ENCODE peak calls at places on chromosome 14, in five cellular contexts. K, M, T, H and C are unnamed samples.

GRCh38 chr14:78178971-78179370 is 8.8 kb downstream of the NRXN3 start:
- DNase-seq in K (no peak), M (no peak), T (no peak), H (no peak), C (no peak)

GRCh38 chr14:68705741-68706283 is 87.1 kb downstream of the ZFP36L1 start:
- DNase-seq in K (peak; percentile 87), M (no peak), T (no peak), H (no peak), C (no peak)

GRCh38 chr14:33475623-33476022 is 475.3 kb downstream of the EGLN3 start:
- DNase-seq in K (no peak), M (no peak), T (no peak), H (no peak), C (peak; percentile 69)

GRCh38 chr14:59208224-59208814 is 19.9 kb downstream of the DAAM1 start:
- DNase-seq in K (no peak), M (no peak), T (no peak), H (no peak), C (peak; percentile 66)

GRCh38 chr14:101125313-101125712 is 221.8 kb upstream of the RTL1 start:
- DNase-seq in K (no peak), M (no peak), T (no peak), H (no peak), C (no peak)

GRCh38 chr14:88477513-88478250 is 77.1 kb downstream of the PTPN21 start:
- DNase-seq in K (no peak), M (no peak), T (no peak), H (no peak), C (peak; percentile 20)

GRCh38 chr14:45798659-45799058 is 545.7 kb upstream of the MIS18BP1 start:
- DNase-seq in K (no peak), M (no peak), T (no peak), H (no peak), C (no peak)

GRCh38 chr14:101711041-101711861 is 50.3 kb upstream of the PPP2R5C start:
- DNase-seq in K (no peak), M (no peak), T (no peak), H (no peak), C (no peak)

GRCh38 chr14:49975286-49975685 is 82.4 kb downstream of the ARF6 start:
- DNase-seq in K (no peak), M (no peak), T (no peak), H (no peak), C (peak; percentile 96)

GRCh38 chr14:94387051-94388026 is 1.1 kb downstream of the SERPINA1 start:
- DNase-seq in K (no peak), M (no peak), T (no peak), H (no peak), C (no peak)

GRCh38 chr14:105023791-105024480 is 3.1 kb upstream of the CDCA4 start:
- DNase-seq in K (no peak), M (no peak), T (no peak), H (no peak), C (peak; percentile 62)

GRCh38 chr14:104973215-104974145 is 4.7 kb downstream of the AHNAK2 start:
- DNase-seq in K (peak; percentile 87), M (no peak), T (no peak), H (no peak), C (peak; percentile 93)

GRCh38 chr14:75554482-75554881 is 23.9 kb upstream of the FLVCR2 start:
- DNase-seq in K (no peak), M (no peak), T (no peak), H (no peak), C (peak; percentile 36)

GRCh38 chr14:34718750-34719304 is 4.4 kb upstream of the CFL2 start:
- DNase-seq in K (no peak), M (no peak), T (no peak), H (no peak), C (peak; percentile 60)

GRCh38 chr14:81137316-81137715 is 83.4 kb downstream of the GTF2A1 start:
- DNase-seq in K (no peak), M (no peak), T (no peak), H (no peak), C (peak; percentile 38)

GRCh38 chr14:80003138-80003537 is 208.2 kb downstream of the DIO2 start:
- DNase-seq in K (no peak), M (no peak), T (no peak), H (no peak), C (peak; percentile 57)

GRCh38 chr14:22533057-22533704 is 55.8 kb downstream of the DAD1 start:
- DNase-seq in K (no peak), M (no peak), T (no peak), H (peak; percentile 36), C (no peak)

GRCh38 chr14:58918066-58918465 is 270.4 kb upstream of the DAAM1 start:
- DNase-seq in K (no peak), M (no peak), T (no peak), H (no peak), C (peak; percentile 26)

GRCh38 chr14:51308872-51309271 is 68.8 kb downstream of the TMX1 start:
- DNase-seq in K (no peak), M (no peak), T (no peak), H (no peak), C (no peak)

GRCh38 chr14:100739306-100739705 is 12.6 kb downstream of the DLK1 start:
- DNase-seq in K (no peak), M (no peak), T (no peak), H (no peak), C (no peak)

GRCh38 chr14:33516898-33517436 is 433.9 kb downstream of the EGLN3 start:
- DNase-seq in K (no peak), M (no peak), T (no peak), H (no peak), C (peak; percentile 13)

GRCh38 chr14:76772300-76773187 is 11.3 kb downstream of the VASH1 start:
- DNase-seq in K (no peak), M (no peak), T (no peak), H (no peak), C (peak; percentile 95)

GRCh38 chr14:37615582-37616289 is 20.3 kb downstream of the TTC6 start:
- DNase-seq in K (no peak), M (no peak), T (no peak), H (no peak), C (no peak)

GRCh38 chr14:29749327-29749726 is 178.3 kb downstream of the PRKD1 start:
- DNase-seq in K (no peak), M (no peak), T (no peak), H (no peak), C (peak; percentile 73)

GRCh38 chr14:73759183-73759713 is 45.1 kb upstream of the PNMA1 start:
- DNase-seq in K (peak; percentile 86), M (no peak), T (no peak), H (no peak), C (peak; percentile 58)

GRCh38 chr14:58914271-58914855 is 274.1 kb upstream of the DAAM1 start:
- DNase-seq in K (no peak), M (no peak), T (no peak), H (no peak), C (no peak)

GRCh38 chr14:64870160-64870559 is 9.5 kb downstream of the SPTB start:
- DNase-seq in K (no peak), M (no peak), T (no peak), H (no peak), C (no peak)

GRCh38 chr14:102805454-102805891 is 28.2 kb downstream of the TRAF3 start:
- DNase-seq in K (no peak), M (no peak), T (peak; percentile 48), H (peak; percentile 54), C (peak; percentile 87)

GRCh38 chr14:73245401-73246325 is 8.4 kb downstream of the PAPLN start:
- DNase-seq in K (peak; percentile 75), M (no peak), T (peak; percentile 76), H (peak; percentile 84), C (peak; percentile 51)

GRCh38 chr14:73662439-73663056 is 17.8 kb downstream of the DNAL1 start:
- DNase-seq in K (no peak), M (no peak), T (no peak), H (no peak), C (peak; percentile 93)

GRCh38 chr14:101927859-101928258 is 36.5 kb upstream of the DYNC1H1 start:
- DNase-seq in K (peak; percentile 80), M (no peak), T (no peak), H (no peak), C (peak; percentile 87)

GRCh38 chr14:28243600-28243999 is 523.0 kb upstream of the FOXG1 start:
- DNase-seq in K (no peak), M (no peak), T (no peak), H (no peak), C (no peak)

GRCh38 chr14:102594514-102595175 is 2.2 kb downstream of the RCOR1 start:
- DNase-seq in K (no peak), M (no peak), T (peak; percentile 85), H (peak; percentile 88), C (peak; percentile 76)